ENCODE peak calls at places on chromosome 13, in five cellular contexts. X is GM12878, N is endothelial cell of umbilical vein, M is SK-N-SH, W is HCT116. S is an unnamed sample.

GRCh38 chr13:20264271-20265018 is 32.3 kb upstream of the GJB6 start:
- DNase-seq in X (peak), N (no peak), M (no peak), W (no peak), S (no peak)

GRCh38 chr13:99991806-99992242 is 10.2 kb downstream of the ZIC2 start:
- DNase-seq in X (no peak), N (no peak), M (no peak), W (no peak), S (no peak)

GRCh38 chr13:47661076-47661475 is 340.0 kb downstream of the SUCLA2 start:
- DNase-seq in X (no peak), N (no peak), M (no peak), W (no peak), S (no peak)

GRCh38 chr13:74289861-74290260 is 155.7 kb upstream of the KLF12 start:
- DNase-seq in X (no peak), N (no peak), M (peak), W (no peak), S (no peak)

GRCh38 chr13:69856331-69856730 is 251.3 kb upstream of the ATXN8OS start:
- DNase-seq in X (no peak), N (peak), M (no peak), W (no peak), S (no peak)

GRCh38 chr13:49226613-49227012 is 6.5 kb downstream of the MLNR start:
- DNase-seq in X (no peak), N (no peak), M (no peak), W (no peak), S (no peak)

GRCh38 chr13:94431569-94431968 is 47.9 kb downstream of the DCT start:
- DNase-seq in X (no peak), N (no peak), M (no peak), W (no peak), S (no peak)

GRCh38 chr13:49995535-49996165 is 1.2 kb upstream of the TRIM13 start:
- DNase-seq in X (peak), N (peak), M (peak), W (no peak), S (no peak)

GRCh38 chr13:78131811-78132210 is 213.2 kb upstream of the EDNRB start:
- DNase-seq in X (no peak), N (peak), M (no peak), W (no peak), S (no peak)

GRCh38 chr13:100633461-100633860 is 41.1 kb downstream of the TMTC4 start:
- DNase-seq in X (no peak), N (no peak), M (no peak), W (no peak), S (no peak)

GRCh38 chr13:42486711-42487198 is 87.2 kb upstream of the TNFSF11 start:
- DNase-seq in X (no peak), N (peak), M (no peak), W (no peak), S (no peak)

DNA sequence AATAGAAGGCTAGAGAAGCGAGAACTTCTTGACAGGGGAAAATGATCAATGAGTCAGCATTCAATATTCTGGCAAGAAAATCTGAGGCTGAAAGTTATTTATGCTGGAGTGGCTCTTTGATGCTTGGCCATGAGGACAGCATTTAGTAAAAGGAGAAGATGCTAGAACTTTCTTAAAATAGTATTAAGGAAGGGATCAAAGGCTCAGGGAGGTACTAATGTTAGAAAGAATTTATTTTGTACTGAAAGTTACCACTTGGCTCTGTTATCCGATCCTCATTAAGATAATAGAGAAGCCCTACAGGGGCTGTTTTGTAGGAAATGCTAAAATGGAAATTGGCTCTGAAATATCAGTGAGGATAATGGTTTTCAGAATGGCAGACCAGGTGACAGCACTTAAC is 1774.6 kb upstream of the PCDH20 start:
- DNase-seq in X (no peak), N (no peak), M (peak), W (no peak), S (no peak)
- TF ChIP-seq POLR2AphosphoS5 in X (no peak), N (no peak), M (no peak), W (no peak), S (no peak)

GRCh38 chr13:36769126-36769525 is 49.9 kb upstream of the RFXAP start:
- DNase-seq in X (no peak), N (no peak), M (no peak), W (no peak), S (no peak)

GRCh38 chr13:36767276-36767675 is 51.7 kb upstream of the RFXAP start:
- DNase-seq in X (no peak), N (no peak), M (no peak), W (no peak), S (no peak)

GRCh38 chr13:36764957-36765356 is 54.1 kb upstream of the RFXAP start:
- DNase-seq in X (no peak), N (no peak), M (no peak), W (no peak), S (no peak)

GRCh38 chr13:36766295-36766694 is 52.7 kb upstream of the RFXAP start:
- DNase-seq in X (no peak), N (no peak), M (no peak), W (peak), S (no peak)

DNA sequence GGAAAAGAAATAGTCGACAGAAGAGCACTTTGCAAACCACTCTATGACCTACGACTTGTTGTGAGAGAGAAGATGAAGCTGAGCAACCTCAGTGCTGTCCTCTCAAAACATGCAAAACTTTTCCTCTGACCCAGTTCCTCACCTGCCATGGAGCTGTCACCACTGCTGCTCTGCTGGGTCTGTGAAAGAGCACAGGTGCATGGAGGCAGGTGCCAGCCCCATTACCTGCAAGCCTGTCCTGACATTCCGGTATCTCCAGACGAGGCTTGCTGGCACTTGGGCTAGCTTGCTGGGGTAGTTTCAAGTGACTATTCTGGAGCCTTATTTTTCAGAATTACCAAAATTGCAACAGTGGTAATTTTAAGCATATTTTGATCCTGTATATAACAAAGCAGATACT is 49.5 kb upstream of the RFXAP start:
- DNase-seq in X (no peak), N (no peak), M (no peak), W (no peak), S (no peak)
- H3K9ac ChIP-seq in X (no peak), N (no peak), M (no peak), W (no peak), S (no peak)

GRCh38 chr13:33236021-33236420 is 49.5 kb downstream of the STARD13 start:
- DNase-seq in X (no peak), N (peak), M (no peak), W (no peak), S (no peak)
- TF ChIP-seq POLR2AphosphoS5 in X (no peak), N (peak), M (peak), W (no peak), S (no peak)

GRCh38 chr13:79245937-79246574 is 160.0 kb downstream of the RBM26 start:
- DNase-seq in X (peak), N (no peak), M (no peak), W (no peak), S (no peak)
- H3K9ac ChIP-seq in X (no peak), N (no peak), M (no peak), W (no peak), S (no peak)

GRCh38 chr13:88424463-88424862 is 753.3 kb downstream of the SLITRK5 start:
- DNase-seq in X (no peak), N (no peak), M (no peak), W (no peak), S (no peak)
- TF ChIP-seq POLR2AphosphoS5 in X (no peak), N (no peak), M (no peak), W (no peak), S (no peak)

DNA sequence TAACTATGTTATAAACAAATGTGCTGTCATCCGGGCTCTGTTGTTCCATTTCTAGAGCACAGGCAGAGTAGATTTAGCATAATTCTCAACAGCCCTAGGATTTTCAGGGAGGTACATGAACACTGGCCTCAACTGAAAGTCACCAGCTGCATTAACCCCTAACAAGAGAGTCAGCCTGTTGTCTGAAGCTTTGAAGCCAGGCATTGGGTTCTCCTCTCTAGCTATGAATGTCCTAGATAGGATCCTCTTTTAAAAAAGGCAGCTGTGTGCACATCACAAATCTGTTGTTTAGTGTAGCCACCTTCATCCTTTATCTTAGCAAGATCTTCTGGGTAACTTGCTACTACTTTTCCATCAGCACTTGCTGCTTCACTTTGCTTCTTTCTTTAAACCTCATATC is 1692.1 kb downstream of the EFNB2 start:
- DNase-seq in X (no peak), N (no peak), M (no peak), W (no peak), S (no peak)
- H3K9ac ChIP-seq in X (no peak), N (no peak), M (no peak), W (no peak), S (no peak)

DNA sequence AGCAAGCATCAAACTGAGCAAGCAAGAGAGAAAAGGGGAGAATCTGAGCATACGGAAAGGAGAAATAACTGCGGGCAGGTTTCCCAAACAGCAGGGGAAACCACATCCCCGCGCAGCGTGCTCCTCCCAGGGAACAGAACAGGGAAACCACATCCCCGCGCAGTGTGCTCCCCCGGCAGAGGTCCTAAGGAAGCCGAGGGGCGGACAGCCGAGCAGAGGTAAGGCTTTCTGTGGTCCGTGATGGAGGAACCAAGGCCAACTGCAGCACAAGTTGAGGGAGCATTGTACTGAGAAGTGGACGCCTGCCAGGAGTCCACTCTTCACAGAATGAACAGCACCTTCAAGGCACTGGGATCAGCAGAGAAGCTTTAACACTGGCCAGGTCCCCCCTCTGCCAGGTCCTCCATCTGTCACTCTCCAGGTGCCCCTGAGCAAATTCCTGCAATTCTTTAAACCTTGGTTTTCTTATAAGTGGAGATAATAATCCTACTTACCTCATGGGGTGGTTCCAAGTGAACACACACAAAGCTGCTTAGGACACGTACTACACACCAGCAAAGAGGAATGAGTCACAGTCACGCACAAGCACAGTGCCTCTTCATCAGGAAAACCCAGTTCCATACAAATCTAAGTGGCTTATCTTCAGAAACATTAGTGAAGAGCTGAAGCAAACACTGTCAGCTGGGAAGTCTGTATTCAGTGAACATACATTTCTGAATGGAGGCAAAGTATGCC is 23.0 kb upstream of the LAMP1 start:
- DNase-seq in X (no peak), N (no peak), M (no peak), W (no peak), S (no peak)
- TF ChIP-seq POLR2AphosphoS5 in X (no peak), N (no peak), M (no peak), W (no peak), S (no peak)

DNA sequence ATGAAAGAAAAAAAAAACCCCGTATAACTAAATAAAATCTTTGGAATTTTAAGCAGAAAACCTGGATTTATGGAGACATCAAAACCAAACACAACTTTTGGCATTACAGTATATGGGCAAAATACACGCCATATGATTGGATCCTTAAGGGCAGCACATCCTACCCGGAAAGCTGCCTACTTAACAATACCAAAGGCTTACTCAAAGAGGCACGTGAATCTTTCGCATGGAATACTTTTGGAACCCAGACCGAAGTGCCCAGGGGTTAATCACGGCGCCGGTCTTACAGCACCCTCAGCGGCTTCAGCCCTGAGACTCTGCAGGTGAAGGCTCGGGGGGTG is 385 bp downstream of the CCDC169 start:
- DNase-seq in X (no peak), N (no peak), M (no peak), W (no peak), S (no peak)
- H3K9ac ChIP-seq in X (peak), N (peak), M (peak), W (no peak), S (peak)